ENCODE peak calls at places on chromosomes 6 and 20, in six cellular contexts. One of them, this sample, is unnamed.

GRCh38 chr6:160115421-160115820 is 6.2 kb upstream of the SLC22A1 start:
- DNase-seq in M059J: no peak
- DNase-seq in activated T-cell treated with anti-CD3 and anti-CD28 coated beads, Interleukin-2, amount 50 U/mL, for 72 hours: no peak
- DNase-seq in A549: no peak
- DNase-seq in Right ventricle myocardium superior: no peak
- DNase-seq in stimulated activated CD4-positive, alpha-beta T cell treated with anti-CD3 and anti-CD28 coated beads, TNF-alpha, amount 100 ng/mL, for 48 hours: no peak
- DNase-seq in this sample: no peak

GRCh38 chr20:38270869-38271608 is 10.5 kb upstream of the KIAA1755 start:
- DNase-seq in stimulated activated CD4-positive, alpha-beta T cell treated with anti-CD3 and anti-CD28 coated beads, TNF-alpha, amount 100 ng/mL, for 48 hours: no peak
- DNase-seq in activated T-cell treated with anti-CD3 and anti-CD28 coated beads, Interleukin-2, amount 50 U/mL, for 72 hours: no peak
- DNase-seq in M059J: peak; percentile 100
- DNase-seq in A549: peak; percentile 32
- DNase-seq in Right ventricle myocardium superior: peak; percentile 82
- DNase-seq in this sample: peak; percentile 83

GRCh38 chr6:39347906-39348585 is 25.5 kb upstream of the KCNK16 start:
- DNase-seq in M059J: peak; percentile 57
- DNase-seq in Right ventricle myocardium superior: peak; percentile 79
- DNase-seq in activated T-cell treated with anti-CD3 and anti-CD28 coated beads, Interleukin-2, amount 50 U/mL, for 72 hours: peak; percentile 47
- DNase-seq in A549: peak; percentile 38
- DNase-seq in stimulated activated CD4-positive, alpha-beta T cell treated with anti-CD3 and anti-CD28 coated beads, TNF-alpha, amount 100 ng/mL, for 48 hours: peak; percentile 36
- DNase-seq in this sample: no peak

GRCh38 chr6:138833819-138834539 is 38.1 kb downstream of the ECT2L start:
- DNase-seq in Right ventricle myocardium superior: peak; percentile 71
- DNase-seq in A549: no peak
- DNase-seq in activated T-cell treated with anti-CD3 and anti-CD28 coated beads, Interleukin-2, amount 50 U/mL, for 72 hours: no peak
- DNase-seq in M059J: peak; percentile 20
- DNase-seq in stimulated activated CD4-positive, alpha-beta T cell treated with anti-CD3 and anti-CD28 coated beads, TNF-alpha, amount 100 ng/mL, for 48 hours: no peak
- DNase-seq in this sample: peak; percentile 68

GRCh38 chr6:43125119-43125518 is 46.0 kb upstream of the SRF start:
- DNase-seq in activated T-cell treated with anti-CD3 and anti-CD28 coated beads, Interleukin-2, amount 50 U/mL, for 72 hours: no peak
- DNase-seq in stimulated activated CD4-positive, alpha-beta T cell treated with anti-CD3 and anti-CD28 coated beads, TNF-alpha, amount 100 ng/mL, for 48 hours: no peak
- DNase-seq in A549: no peak
- DNase-seq in Right ventricle myocardium superior: no peak
- DNase-seq in M059J: peak; percentile 73
- DNase-seq in this sample: no peak

GRCh38 chr6:138007014-138007472 is 100.2 kb downstream of the PERP start:
- DNase-seq in activated T-cell treated with anti-CD3 and anti-CD28 coated beads, Interleukin-2, amount 50 U/mL, for 72 hours: peak; percentile 29
- DNase-seq in stimulated activated CD4-positive, alpha-beta T cell treated with anti-CD3 and anti-CD28 coated beads, TNF-alpha, amount 100 ng/mL, for 48 hours: no peak
- DNase-seq in Right ventricle myocardium superior: no peak
- DNase-seq in A549: peak; percentile 38
- DNase-seq in M059J: peak; percentile 60
- DNase-seq in this sample: no peak

GRCh38 chr20:63500151-63500901 is 1.4 kb upstream of the EEF1A2 start:
- DNase-seq in M059J: no peak
- DNase-seq in activated T-cell treated with anti-CD3 and anti-CD28 coated beads, Interleukin-2, amount 50 U/mL, for 72 hours: no peak
- DNase-seq in Right ventricle myocardium superior: peak; percentile 61
- DNase-seq in stimulated activated CD4-positive, alpha-beta T cell treated with anti-CD3 and anti-CD28 coated beads, TNF-alpha, amount 100 ng/mL, for 48 hours: no peak
- DNase-seq in A549: no peak
- DNase-seq in this sample: peak; percentile 56

GRCh38 chr6:3355358-3356055 is 96.8 kb downstream of the PSMG4 start:
- DNase-seq in A549: no peak
- DNase-seq in Right ventricle myocardium superior: no peak
- DNase-seq in stimulated activated CD4-positive, alpha-beta T cell treated with anti-CD3 and anti-CD28 coated beads, TNF-alpha, amount 100 ng/mL, for 48 hours: no peak
- DNase-seq in activated T-cell treated with anti-CD3 and anti-CD28 coated beads, Interleukin-2, amount 50 U/mL, for 72 hours: no peak
- DNase-seq in M059J: no peak
- DNase-seq in this sample: no peak

GRCh38 chr6:46990031-46990644 is 52.0 kb downstream of the ADGRF1 start:
- DNase-seq in Right ventricle myocardium superior: no peak
- DNase-seq in activated T-cell treated with anti-CD3 and anti-CD28 coated beads, Interleukin-2, amount 50 U/mL, for 72 hours: no peak
- DNase-seq in A549: no peak
- DNase-seq in stimulated activated CD4-positive, alpha-beta T cell treated with anti-CD3 and anti-CD28 coated beads, TNF-alpha, amount 100 ng/mL, for 48 hours: no peak
- DNase-seq in M059J: no peak
- DNase-seq in this sample: no peak

GRCh38 chr20:53212018-53212417 is 239.9 kb downstream of the TSHZ2 start:
- DNase-seq in activated T-cell treated with anti-CD3 and anti-CD28 coated beads, Interleukin-2, amount 50 U/mL, for 72 hours: no peak
- DNase-seq in stimulated activated CD4-positive, alpha-beta T cell treated with anti-CD3 and anti-CD28 coated beads, TNF-alpha, amount 100 ng/mL, for 48 hours: no peak
- DNase-seq in A549: no peak
- DNase-seq in Right ventricle myocardium superior: no peak
- DNase-seq in M059J: no peak
- DNase-seq in this sample: no peak

GRCh38 chr6:41409489-41409888 is 74.1 kb downstream of the NCR2 start:
- DNase-seq in Right ventricle myocardium superior: no peak
- DNase-seq in M059J: no peak
- DNase-seq in stimulated activated CD4-positive, alpha-beta T cell treated with anti-CD3 and anti-CD28 coated beads, TNF-alpha, amount 100 ng/mL, for 48 hours: no peak
- DNase-seq in A549: no peak
- DNase-seq in activated T-cell treated with anti-CD3 and anti-CD28 coated beads, Interleukin-2, amount 50 U/mL, for 72 hours: no peak
- DNase-seq in this sample: no peak

GRCh38 chr6:129901910-129902309 is 40.8 kb upstream of the TMEM244 start:
- DNase-seq in M059J: peak; percentile 34
- DNase-seq in Right ventricle myocardium superior: no peak
- DNase-seq in activated T-cell treated with anti-CD3 and anti-CD28 coated beads, Interleukin-2, amount 50 U/mL, for 72 hours: no peak
- DNase-seq in stimulated activated CD4-positive, alpha-beta T cell treated with anti-CD3 and anti-CD28 coated beads, TNF-alpha, amount 100 ng/mL, for 48 hours: no peak
- DNase-seq in A549: no peak
- DNase-seq in this sample: no peak

GRCh38 chr6:34919651-34920050 is 30.6 kb downstream of the ANKS1A start:
- DNase-seq in M059J: peak; percentile 27
- DNase-seq in activated T-cell treated with anti-CD3 and anti-CD28 coated beads, Interleukin-2, amount 50 U/mL, for 72 hours: no peak
- DNase-seq in stimulated activated CD4-positive, alpha-beta T cell treated with anti-CD3 and anti-CD28 coated beads, TNF-alpha, amount 100 ng/mL, for 48 hours: no peak
- DNase-seq in A549: no peak
- DNase-seq in Right ventricle myocardium superior: no peak
- DNase-seq in this sample: no peak

GRCh38 chr20:62159835-62160234 is 16.3 kb downstream of the SS18L1 start:
- DNase-seq in M059J: peak; percentile 95
- DNase-seq in Right ventricle myocardium superior: no peak
- DNase-seq in A549: no peak
- DNase-seq in activated T-cell treated with anti-CD3 and anti-CD28 coated beads, Interleukin-2, amount 50 U/mL, for 72 hours: peak; percentile 82
- DNase-seq in stimulated activated CD4-positive, alpha-beta T cell treated with anti-CD3 and anti-CD28 coated beads, TNF-alpha, amount 100 ng/mL, for 48 hours: no peak
- DNase-seq in this sample: peak; percentile 21

GRCh38 chr20:45892049-45892816 is 1.1 kb downstream of the CTSA start:
- DNase-seq in Right ventricle myocardium superior: no peak
- DNase-seq in activated T-cell treated with anti-CD3 and anti-CD28 coated beads, Interleukin-2, amount 50 U/mL, for 72 hours: no peak
- DNase-seq in A549: peak; percentile 50
- DNase-seq in M059J: peak; percentile 64
- DNase-seq in stimulated activated CD4-positive, alpha-beta T cell treated with anti-CD3 and anti-CD28 coated beads, TNF-alpha, amount 100 ng/mL, for 48 hours: no peak
- DNase-seq in this sample: no peak

GRCh38 chr20:62739581-62740285 is 31.1 kb downstream of the NTSR1 start:
- DNase-seq in Right ventricle myocardium superior: peak; percentile 66
- DNase-seq in M059J: peak; percentile 34
- DNase-seq in activated T-cell treated with anti-CD3 and anti-CD28 coated beads, Interleukin-2, amount 50 U/mL, for 72 hours: peak; percentile 41
- DNase-seq in A549: no peak
- DNase-seq in stimulated activated CD4-positive, alpha-beta T cell treated with anti-CD3 and anti-CD28 coated beads, TNF-alpha, amount 100 ng/mL, for 48 hours: no peak
- DNase-seq in this sample: peak; percentile 73

GRCh38 chr6:111586554-111586953 is 19.1 kb downstream of the TRAF3IP2 start:
- DNase-seq in A549: no peak
- DNase-seq in M059J: no peak
- DNase-seq in activated T-cell treated with anti-CD3 and anti-CD28 coated beads, Interleukin-2, amount 50 U/mL, for 72 hours: no peak
- DNase-seq in Right ventricle myocardium superior: no peak
- DNase-seq in stimulated activated CD4-positive, alpha-beta T cell treated with anti-CD3 and anti-CD28 coated beads, TNF-alpha, amount 100 ng/mL, for 48 hours: no peak
- DNase-seq in this sample: no peak

GRCh38 chr20:33076662-33077398 is 2.6 kb upstream of the BPIFB4 start:
- DNase-seq in activated T-cell treated with anti-CD3 and anti-CD28 coated beads, Interleukin-2, amount 50 U/mL, for 72 hours: no peak
- DNase-seq in Right ventricle myocardium superior: no peak
- DNase-seq in M059J: peak; percentile 60
- DNase-seq in stimulated activated CD4-positive, alpha-beta T cell treated with anti-CD3 and anti-CD28 coated beads, TNF-alpha, amount 100 ng/mL, for 48 hours: no peak
- DNase-seq in A549: no peak
- DNase-seq in this sample: no peak